ENCODE peak calls at places on chromosomes 13 and 19, in eight cellular contexts. P is AG04450, J is cardiac fibroblast, F is tibial nerve, Q is PC-9, S is hepatocyte, B is lower lobe of right lung, I is foreskin fibroblast. E is an unnamed sample.

GRCh38 chr19:32241957-32242710 is 103.3 kb upstream of the ZNF507 start:
- DNase-seq in S (no peak), Q (no peak), P (no peak), B (no peak), I (no peak), F (no peak), J (no peak), E (no peak)

GRCh38 chr13:93151277-93151676 is 75.3 kb upstream of the GPC6 start:
- DNase-seq in B (no peak), S (no peak), P (peak), J (peak), I (peak), Q (no peak), F (no peak), E (peak)

GRCh38 chr13:37811441-37811840 is 58.1 kb downstream of the TRPC4 start:
- DNase-seq in J (peak), Q (no peak), S (no peak), I (no peak), F (no peak), P (no peak), B (no peak), E (peak)

GRCh38 chr19:39409886-39410619 is 2.4 kb upstream of the PLEKHG2 start:
- DNase-seq in B (peak), S (peak), I (peak), P (no peak), J (peak), Q (peak), F (peak), E (peak)

GRCh38 chr19:12841094-12841493 is 2.8 kb downstream of the MAST1 start:
- DNase-seq in P (no peak), I (no peak), F (no peak), Q (peak), B (peak), S (peak), J (peak), E (peak)

GRCh38 chr13:64090311-64090710 is 2674.7 kb upstream of the PCDH20 start:
- DNase-seq in F (no peak), B (no peak), S (no peak), Q (no peak), I (no peak), P (no peak), J (no peak), E (no peak)

GRCh38 chr19:16142032-16142580 is 1.4 kb upstream of the HSH2D start:
- DNase-seq in J (no peak), I (no peak), Q (no peak), P (no peak), S (no peak), B (no peak), F (no peak), E (no peak)

GRCh38 chr13:98577823-98578285 is 947 bp upstream of the STK24 start:
- DNase-seq in J (no peak), P (no peak), F (no peak), S (no peak), I (no peak), B (no peak), Q (no peak), E (no peak)

GRCh38 chr19:3110126-3110825 is 16.1 kb downstream of the GNA11 start:
- DNase-seq in S (no peak), F (no peak), I (no peak), J (no peak), Q (no peak), P (no peak), B (no peak), E (no peak)

GRCh38 chr13:39370554-39370953 is 232.4 kb downstream of the LHFPL6 start:
- DNase-seq in I (peak), S (peak), P (no peak), B (no peak), Q (no peak), J (no peak), F (no peak), E (no peak)

GRCh38 chr19:21841081-21841783 is 5.2 kb upstream of the ZNF43 start:
- DNase-seq in P (no peak), I (no peak), B (no peak), Q (no peak), S (peak), F (no peak), J (no peak), E (no peak)

GRCh38 chr19:35008891-35009341 is 8.8 kb downstream of the GRAMD1A start:
- DNase-seq in F (no peak), B (no peak), Q (no peak), I (no peak), P (no peak), S (no peak), J (no peak), E (no peak)

GRCh38 chr19:37977992-37978391 is 71.0 kb downstream of the SIPA1L3 start:
- DNase-seq in Q (no peak), I (no peak), B (no peak), F (no peak), J (peak), S (no peak), P (peak), E (peak)

GRCh38 chr19:17339088-17339741 is 1.9 kb downstream of the GTPBP3 start:
- DNase-seq in P (no peak), F (no peak), S (no peak), J (no peak), I (no peak), B (no peak), Q (no peak), E (no peak)

GRCh38 chr19:17415107-17415506 is 4.7 kb upstream of the MVB12A start:
- DNase-seq in P (no peak), Q (no peak), B (no peak), S (no peak), F (no peak), I (no peak), J (no peak), E (no peak)

GRCh38 chr13:20198781-20199180 is 6.0 kb upstream of the GJB2 start:
- DNase-seq in P (no peak), S (no peak), B (no peak), F (no peak), Q (no peak), I (no peak), J (no peak), E (no peak)

GRCh38 chr19:20661150-20661819 is at the start of gene ZNF626:
- DNase-seq in Q (peak), I (peak), S (peak), F (peak), B (peak), P (peak), J (peak), E (peak)

GRCh38 chr13:45446181-45446580 is 18.6 kb upstream of the COG3 start:
- DNase-seq in P (no peak), Q (no peak), J (peak), S (no peak), F (no peak), I (peak), B (no peak), E (peak)

GRCh38 chr13:42401376-42401775 is 129.4 kb downstream of the AKAP11 start:
- DNase-seq in B (no peak), Q (no peak), J (no peak), P (no peak), S (no peak), F (no peak), I (no peak), E (no peak)

GRCh38 chr13:94712287-94712811 is at the start of gene SOX21:
- DNase-seq in Q (no peak), F (no peak), B (no peak), I (no peak), S (no peak), J (peak), P (no peak), E (no peak)

GRCh38 chr19:31947436-31947835 is 398.0 kb upstream of the ZNF507 start:
- DNase-seq in F (no peak), Q (no peak), S (no peak), B (no peak), I (no peak), P (no peak), J (no peak), E (no peak)

GRCh38 chr13:97539651-97540230 is 105.8 kb downstream of the RAP2A start:
- DNase-seq in B (no peak), P (no peak), F (no peak), Q (no peak), S (no peak), J (peak), I (no peak), E (peak)

GRCh38 chr19:32387701-32388392 is 17.7 kb upstream of the DPY19L3 start:
- DNase-seq in F (no peak), P (no peak), S (no peak), B (no peak), J (no peak), I (peak), Q (no peak), E (no peak)

GRCh38 chr19:5338661-5339469 is 1.7 kb downstream of the PTPRS start:
- DNase-seq in I (no peak), J (no peak), S (peak), Q (no peak), F (no peak), P (no peak), B (no peak), E (no peak)

GRCh38 chr13:75739244-75739868 is 103.2 kb downstream of the LMO7 start:
- DNase-seq in F (no peak), S (no peak), J (no peak), Q (no peak), B (no peak), I (peak), P (no peak), E (no peak)

GRCh38 chr19:38199340-38199739 is 24.7 kb downstream of the DPF1 start:
- DNase-seq in F (no peak), Q (no peak), B (no peak), P (no peak), S (no peak), I (no peak), J (no peak), E (no peak)

GRCh38 chr13:43087960-43088580 is 64.7 kb downstream of the DNAJC15 start:
- DNase-seq in Q (no peak), B (no peak), F (no peak), I (no peak), J (peak), S (no peak), P (no peak), E (peak)

GRCh38 chr13:22375151-22375550 is 704.3 kb downstream of the FGF9 start:
- DNase-seq in B (no peak), I (no peak), P (no peak), Q (no peak), S (no peak), J (no peak), F (no peak), E (no peak)

GRCh38 chr19:31350693-31351211 is 1.5 kb upstream of the TSHZ3 start:
- DNase-seq in J (peak), F (no peak), B (peak), I (peak), P (no peak), Q (no peak), S (peak), E (peak)

GRCh38 chr19:36136975-36137686 is 2.7 kb upstream of the CAPNS1 start:
- DNase-seq in B (peak), P (no peak), Q (peak), S (no peak), F (no peak), J (peak), I (peak), E (peak)

GRCh38 chr19:44050740-44051653 is 839 bp upstream of the ZNF223 start:
- DNase-seq in J (no peak), P (no peak), I (no peak), Q (peak), B (no peak), S (no peak), F (no peak), E (peak)

GRCh38 chr19:434152-434960 is 25.4 kb upstream of the C2CD4C start:
- DNase-seq in P (no peak), S (no peak), J (no peak), I (no peak), Q (no peak), F (no peak), B (no peak), E (no peak)

GRCh38 chr19:17946965-17947784 is 14.4 kb downstream of the CCDC124 start:
- DNase-seq in P (no peak), Q (no peak), I (no peak), S (no peak), B (no peak), F (no peak), J (no peak), E (no peak)

GRCh38 chr19:48658483-48658882 is 12.5 kb upstream of the CA11 start:
- DNase-seq in I (no peak), Q (no peak), B (no peak), P (no peak), F (no peak), J (no peak), S (no peak), E (no peak)

GRCh38 chr19:3369337-3370213 is 3.2 kb downstream of the NFIC start:
- DNase-seq in B (peak), J (no peak), I (peak), P (no peak), F (no peak), Q (no peak), S (peak), E (peak)

GRCh38 chr19:53880716-53881481 is 1.1 kb upstream of the PRKCG start:
- DNase-seq in S (no peak), P (no peak), F (no peak), J (no peak), B (no peak), I (no peak), Q (no peak), E (no peak)

DNA sequence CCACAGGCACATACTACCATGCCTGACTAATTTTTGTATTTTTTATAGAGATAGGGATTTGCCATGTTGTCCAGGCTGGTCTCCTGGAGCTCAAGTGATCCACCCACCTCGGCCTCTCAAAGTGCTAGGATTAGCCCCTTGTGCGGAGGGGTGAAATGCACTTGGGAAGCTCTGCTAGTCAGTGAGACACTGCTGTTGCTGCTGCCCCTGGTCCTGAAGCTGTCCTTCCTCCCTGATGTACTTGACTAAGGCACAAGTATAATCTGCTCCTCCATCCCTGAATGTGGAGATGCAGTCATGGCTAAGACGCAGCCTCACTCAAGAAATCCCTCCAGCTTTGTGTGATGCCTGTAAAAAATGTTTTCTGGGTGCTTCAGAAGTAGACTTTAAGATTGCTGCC is 124.5 kb downstream of the KCTD15 start:
- DNase-seq in J (no peak), F (no peak), Q (no peak), P (no peak), S (no peak), B (no peak), I (no peak), E (no peak)
- TF ChIP-seq CTCF in J (no peak), F (no peak), Q (no peak), P (no peak), S (no peak), B (no peak), I (no peak), E (no peak)

GRCh38 chr19:10717356-10718204 is at the start of gene DNM2:
- DNase-seq in F (peak), J (peak), S (peak), P (peak), I (peak), Q (peak), B (peak), E (peak)

GRCh38 chr19:10718205-10719196 is 622 bp downstream of the DNM2 start:
- DNase-seq in S (peak), P (no peak), Q (peak), F (no peak), B (peak), I (peak), J (peak), E (peak)

GRCh38 chr19:10720607-10721125 is 2.8 kb downstream of the DNM2 start:
- DNase-seq in Q (no peak), B (no peak), S (no peak), P (no peak), F (no peak), I (no peak), J (no peak), E (no peak)

GRCh38 chr19:10719466-10719961 is 1.6 kb downstream of the DNM2 start:
- DNase-seq in S (no peak), J (no peak), Q (no peak), P (no peak), B (no peak), I (no peak), F (no peak), E (no peak)

DNA sequence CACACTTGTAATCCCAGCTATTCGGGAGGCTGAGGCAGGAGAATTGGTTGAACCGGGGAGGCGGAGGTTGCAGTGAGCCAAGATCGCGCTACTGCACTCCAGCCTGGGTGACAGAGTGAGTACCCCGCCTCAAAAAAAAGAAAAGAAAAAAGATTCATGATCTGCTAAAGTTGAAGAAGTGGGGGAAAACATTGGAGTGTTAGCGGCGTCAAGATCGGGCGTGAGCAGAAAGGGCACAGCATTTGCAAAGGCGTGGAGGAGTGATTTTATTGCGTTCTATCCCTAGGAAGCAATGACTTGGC is 874 bp upstream of the DNM2 start:
- DNase-seq in Q (no peak), J (no peak), I (no peak), S (no peak), P (no peak), F (no peak), B (no peak), E (no peak)
- H3K4me3 ChIP-seq in Q (no peak), J (peak), I (peak), S (no peak), P (peak), F (peak), B (peak), E (peak)

GRCh38 chr13:24679686-24680085 is 522 bp upstream of the ATP12A start:
- DNase-seq in P (no peak), I (no peak), J (no peak), B (no peak), Q (no peak), F (no peak), S (no peak), E (no peak)

GRCh38 chr13:24681930-24682329 is 1.7 kb downstream of the ATP12A start:
- DNase-seq in I (no peak), S (no peak), J (no peak), P (no peak), Q (no peak), B (no peak), F (no peak), E (no peak)

GRCh38 chr13:24680921-24681585 is 845 bp downstream of the ATP12A start:
- DNase-seq in J (no peak), B (no peak), S (no peak), P (no peak), I (no peak), F (no peak), Q (no peak), E (no peak)

GRCh38 chr13:24682353-24682752 is 2.1 kb downstream of the ATP12A start:
- DNase-seq in I (no peak), F (no peak), J (no peak), Q (no peak), B (no peak), P (no peak), S (no peak), E (no peak)

DNA sequence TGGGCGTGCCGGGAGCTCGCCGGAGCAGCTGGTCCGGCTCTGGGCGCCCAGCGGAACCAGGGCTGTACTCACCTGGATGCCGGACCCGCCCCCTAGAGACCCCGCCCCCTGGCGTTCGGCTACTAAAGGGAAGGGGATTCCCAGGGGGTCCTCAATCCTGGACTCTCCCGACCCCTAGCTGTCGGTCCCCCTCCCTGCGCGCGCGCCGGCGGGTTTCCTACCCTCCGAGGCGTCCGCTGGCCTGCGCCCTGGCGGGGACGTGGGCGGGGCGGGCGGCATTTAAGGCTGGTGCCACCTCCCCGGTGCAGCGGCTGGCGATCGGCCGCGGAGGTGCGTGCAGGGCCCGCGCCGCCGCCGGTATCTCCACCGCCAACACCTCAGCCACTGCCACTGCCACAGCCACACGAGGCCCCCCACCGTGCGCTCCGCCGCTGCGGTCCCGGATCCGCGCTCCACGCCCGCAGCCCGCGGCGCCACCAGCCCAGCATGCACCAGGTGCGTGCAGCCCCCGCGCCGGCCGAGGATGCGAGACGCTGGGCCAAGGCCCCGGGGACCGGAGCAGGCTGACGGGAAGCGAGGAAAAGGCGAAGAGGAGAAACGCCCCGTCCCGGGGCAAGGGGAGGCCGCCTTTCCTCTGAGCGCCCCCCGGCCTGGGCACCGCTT is at the start of gene ATP12A:
- DNase-seq in F (no peak), J (no peak), Q (peak), I (no peak), S (peak), B (no peak), P (no peak), E (no peak)
- TF ChIP-seq CTCF in F (no peak), J (no peak), Q (no peak), I (no peak), S (peak), B (no peak), P (no peak), E (no peak)

GRCh38 chr19:40596608-40597328 is 4.4 kb upstream of the LTBP4 start:
- DNase-seq in F (no peak), P (no peak), B (peak), S (peak), J (peak), I (peak), Q (peak), E (peak)

GRCh38 chr19:40592170-40592569 is 9.0 kb upstream of the LTBP4 start:
- DNase-seq in S (no peak), I (peak), B (no peak), J (peak), Q (no peak), F (no peak), P (no peak), E (peak)

GRCh38 chr19:40594657-40595077 is 6.5 kb upstream of the LTBP4 start:
- DNase-seq in Q (no peak), J (no peak), F (no peak), I (peak), B (no peak), P (no peak), S (no peak), E (no peak)

GRCh38 chr19:40597329-40597838 is 3.8 kb upstream of the LTBP4 start:
- DNase-seq in B (no peak), I (no peak), Q (no peak), F (no peak), P (no peak), S (no peak), J (no peak), E (no peak)

GRCh38 chr19:40594251-40594650 is 6.9 kb upstream of the LTBP4 start:
- DNase-seq in J (no peak), P (no peak), F (no peak), Q (no peak), I (no peak), S (no peak), B (no peak), E (no peak)
- H3K4me3 ChIP-seq in J (no peak), P (no peak), F (no peak), Q (no peak), I (no peak), S (no peak), B (no peak), E (no peak)

GRCh38 chr19:45451181-45451849 is 16.5 kb upstream of the FOSB start:
- DNase-seq in I (peak), P (no peak), B (no peak), S (peak), F (no peak), J (peak), Q (no peak), E (peak)

GRCh38 chr19:45448887-45449299 is 18.9 kb upstream of the FOSB start:
- DNase-seq in Q (peak), B (no peak), F (no peak), J (no peak), I (no peak), S (no peak), P (no peak), E (no peak)

GRCh38 chr19:45448425-45448756 is 19.4 kb upstream of the FOSB start:
- DNase-seq in F (no peak), P (no peak), Q (no peak), B (no peak), J (no peak), S (no peak), I (no peak), E (no peak)

GRCh38 chr19:45450042-45450380 is 17.8 kb upstream of the FOSB start:
- DNase-seq in F (no peak), I (no peak), B (no peak), J (no peak), P (no peak), Q (no peak), S (no peak), E (no peak)

GRCh38 chr19:45451850-45452387 is 15.9 kb upstream of the FOSB start:
- DNase-seq in S (no peak), B (no peak), F (no peak), I (no peak), J (no peak), Q (no peak), P (no peak), E (no peak)
- TF ChIP-seq CTCF in S (no peak), B (no peak), F (no peak), I (no peak), J (no peak), Q (no peak), P (no peak), E (no peak)

GRCh38 chr13:78714717-78715116 is 55.8 kb upstream of the OBI1 start:
- DNase-seq in I (no peak), B (no peak), F (no peak), J (no peak), Q (no peak), S (no peak), P (no peak), E (no peak)
- H3K4me3 ChIP-seq in I (no peak), B (no peak), F (no peak), J (no peak), Q (no peak), S (no peak), P (no peak), E (no peak)

E was measured in fibroblast of pulmonary artery.